ENCODE peak calls at places on chromosomes 5 and 9, in five cellular contexts. O, J, N, W and X are unnamed samples.

GRCh38 chr9:133991964-133992779 is at the start of gene VAV2:
- DNase-seq in O (peak; percentile 43), J (peak; percentile 64), N (no peak), W (peak; percentile 60), X (peak; percentile 45)

GRCh38 chr9:95048225-95049087 is 269.1 kb downstream of the FANCC start:
- DNase-seq in O (peak; percentile 43), J (peak; percentile 69), N (no peak), W (peak; percentile 93), X (peak; percentile 66)

GRCh38 chr5:146069780-146070099 is 35.6 kb downstream of the PLAC8L1 start:
- DNase-seq in O (no peak), J (no peak), N (no peak), W (no peak), X (no peak)

GRCh38 chr5:107781451-107781850 is 110.7 kb upstream of the EFNA5 start:
- DNase-seq in O (peak; percentile 61), J (no peak), N (no peak), W (peak; percentile 2), X (no peak)

GRCh38 chr9:36136277-36136893 is at the start of gene GLIPR2:
- DNase-seq in O (peak; percentile 57), J (peak; percentile 82), N (no peak), W (peak; percentile 75), X (peak; percentile 78)

GRCh38 chr5:43210570-43210969 is 18.5 kb downstream of the NIM1K start:
- DNase-seq in O (no peak), J (no peak), N (no peak), W (no peak), X (no peak)

GRCh38 chr9:114607671-114608524 is 3.2 kb upstream of the TMEM268 start:
- DNase-seq in O (no peak), J (no peak), N (no peak), W (no peak), X (no peak)

GRCh38 chr5:138829341-138829740 is 45.8 kb downstream of the LRRTM2 start:
- DNase-seq in O (no peak), J (no peak), N (no peak), W (peak; percentile 54), X (no peak)

GRCh38 chr5:150946351-150946905 is 41.6 kb upstream of the ZNF300 start:
- DNase-seq in O (peak; percentile 95), J (no peak), N (peak; percentile 56), W (peak; percentile 80), X (no peak)

GRCh38 chr5:141669519-141669918 is 12.5 kb downstream of the ARAP3 start:
- DNase-seq in O (no peak), J (peak; percentile 61), N (no peak), W (no peak), X (no peak)
- TF ChIP-seq CTCF in O (no peak), J (peak; percentile 50), N (no peak), W (no peak), X (no peak)

GRCh38 chr5:53482717-53483638 is 2.5 kb downstream of the FST start:
- DNase-seq in O (peak; percentile 51), J (peak; percentile 80), N (no peak), W (peak; percentile 60), X (no peak)
- TF ChIP-seq CTCF in O (peak; percentile 63), J (peak; percentile 63), N (peak; percentile 52), W (peak; percentile 47), X (no peak)

DNA sequence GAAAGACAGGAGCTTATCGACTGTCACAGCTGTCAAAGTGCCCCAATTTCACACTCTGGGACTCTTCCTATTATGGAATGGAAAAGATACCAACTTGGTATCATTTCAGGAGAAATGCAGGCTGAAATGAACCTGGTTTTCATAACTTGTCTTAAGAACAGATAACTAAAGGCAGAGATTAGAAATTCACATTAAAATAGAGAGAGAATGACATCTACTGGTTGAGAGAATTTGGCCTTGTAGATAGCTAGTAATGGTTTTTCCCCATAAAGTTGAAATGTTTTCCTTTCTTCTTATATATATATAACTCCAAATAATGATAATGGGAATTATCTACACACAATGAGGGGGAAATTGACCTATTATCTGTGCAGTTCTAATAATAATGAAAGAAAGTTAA is 600.2 kb upstream of the CCNG1 start:
- DNase-seq in O (no peak), J (no peak), N (no peak), W (no peak), X (no peak)
- TF ChIP-seq CTCF in O (no peak), J (no peak), N (no peak), W (no peak), X (no peak)

GRCh38 chr9:99103505-99103904 is 1.4 kb upstream of the TGFBR1 start:
- DNase-seq in O (no peak), J (peak; percentile 39), N (no peak), W (peak; percentile 24), X (no peak)
- TF ChIP-seq CTCF in O (no peak), J (no peak), N (no peak), W (no peak), X (no peak)